ENCODE peak calls at places on chromosomes 6 and 20, in seven cellular contexts. E is mucosa of descending colon; G is HCT116; D is pancreas; A is activated naive CD8-positive, alpha-beta T cell treated with anti-CD3 and anti-CD28 coated beads, Interleukin-2, amount 10 ng/mL, durations not matched to agents 7 days and 5 days; X is activated CD8-positive, alpha-beta T cell treated with anti-CD3 and anti-CD28 coated beads, Interleukin-2, amount 10 ng/mL, durations not matched to agents 7 days and 5 days; U is activated T-cell treated with anti-CD3 and anti-CD28 coated beads, Interleukin-2, amount 50 U/mL, for 72 hours. K is an unnamed sample.

GRCh38 chr20:17883592-17884317 is 84.8 kb downstream of the SNX5 start:
- ATAC-seq in E (no peak), G (peak), D (no peak), A (no peak), X (no peak), U (no peak), K (no peak)

GRCh38 chr6:157879034-157879872 is 56.2 kb downstream of the SNX9 start:
- ATAC-seq in E (no peak), G (no peak), D (no peak), A (no peak), X (no peak), U (peak), K (peak)

GRCh38 chr6:13674533-13675190 is 37.0 kb downstream of the RANBP9 start:
- ATAC-seq in E (no peak), G (no peak), D (no peak), A (no peak), X (no peak), U (peak), K (peak)

GRCh38 chr20:36856691-36857635 is 19.0 kb upstream of the TLDC2 start:
- ATAC-seq in E (peak), G (no peak), D (no peak), A (peak), X (peak), U (peak), K (peak)

GRCh38 chr6:69791065-69791471 is 5.7 kb downstream of the LMBRD1 start:
- ATAC-seq in E (peak), G (no peak), D (peak), A (no peak), X (no peak), U (no peak), K (no peak)

GRCh38 chr6:112311950-112312547 is 35.1 kb upstream of the RFPL4B start:
- ATAC-seq in E (no peak), G (peak), D (peak), A (no peak), X (no peak), U (no peak), K (no peak)

GRCh38 chr6:158287047-158287446 is 25.2 kb upstream of the TULP4 start:
- ATAC-seq in E (peak), G (no peak), D (no peak), A (no peak), X (no peak), U (no peak), K (no peak)

GRCh38 chr6:148770408-148771211 is 23.8 kb downstream of the UST start:
- ATAC-seq in E (peak), G (no peak), D (peak), A (no peak), X (no peak), U (peak), K (peak)

GRCh38 chr6:161033667-161034066 is 42.1 kb downstream of the MAP3K4 start:
- ATAC-seq in E (no peak), G (no peak), D (no peak), A (no peak), X (no peak), U (no peak), K (no peak)

GRCh38 chr6:26324295-26324727 is 40.7 kb upstream of the BTN3A2 start:
- ATAC-seq in E (no peak), G (no peak), D (no peak), A (no peak), X (no peak), U (no peak), K (no peak)

GRCh38 chr6:112571886-112572285 is 224.8 kb downstream of the RFPL4B start:
- ATAC-seq in E (no peak), G (no peak), D (no peak), A (no peak), X (no peak), U (no peak), K (no peak)

GRCh38 chr20:34744340-34744739 is 40.2 kb downstream of the TP53INP2 start:
- ATAC-seq in E (no peak), G (no peak), D (no peak), A (no peak), X (no peak), U (no peak), K (no peak)

GRCh38 chr6:11350294-11350693 is 117.8 kb upstream of the NEDD9 start:
- ATAC-seq in E (peak), G (no peak), D (no peak), A (no peak), X (no peak), U (no peak), K (no peak)

GRCh38 chr20:38790210-38791053 is 15.1 kb upstream of the PPP1R16B start:
- ATAC-seq in E (no peak), G (peak), D (no peak), A (peak), X (peak), U (peak), K (no peak)

GRCh38 chr6:7106215-7106751 is 1.5 kb upstream of the RREB1 start:
- ATAC-seq in E (peak), G (peak), D (no peak), A (no peak), X (no peak), U (no peak), K (no peak)

GRCh38 chr20:58839474-58839874 is 11.2 kb downstream of the GNAS-AS1 start:
- ATAC-seq in E (no peak), G (peak), D (peak), A (no peak), X (peak), U (peak), K (peak)

GRCh38 chr20:63884506-63885263 is 10.2 kb upstream of the DNAJC5 start:
- ATAC-seq in E (no peak), G (no peak), D (peak), A (peak), X (no peak), U (peak), K (peak)

GRCh38 chr6:147194652-147195403 is 9.4 kb upstream of the STXBP5 start:
- ATAC-seq in E (peak), G (no peak), D (no peak), A (peak), X (peak), U (peak), K (peak)

GRCh38 chr6:111564482-111564945 is 41.2 kb downstream of the TRAF3IP2 start:
- ATAC-seq in E (peak), G (no peak), D (peak), A (no peak), X (peak), U (peak), K (peak)

GRCh38 chr20:36573798-36574277 is 441 bp downstream of the TGIF2 start:
- ATAC-seq in E (peak), G (peak), D (peak), A (peak), X (peak), U (no peak), K (no peak)

GRCh38 chr6:109178921-109179320 is 83.6 kb downstream of the CEP57L1 start:
- ATAC-seq in E (no peak), G (no peak), D (no peak), A (no peak), X (no peak), U (no peak), K (no peak)

GRCh38 chr20:49935746-49936152 is 448 bp upstream of the RNF114 start:
- ATAC-seq in E (no peak), G (peak), D (peak), A (no peak), X (peak), U (peak), K (peak)

GRCh38 chr6:144715344-144715743 is 430.2 kb downstream of the UTRN start:
- ATAC-seq in E (peak), G (no peak), D (no peak), A (no peak), X (no peak), U (peak), K (peak)

GRCh38 chr20:49657118-49657901 is 56.4 kb downstream of the B4GALT5 start:
- ATAC-seq in E (peak), G (no peak), D (peak), A (no peak), X (no peak), U (peak), K (peak)

GRCh38 chr20:58349586-58349985 is 39.4 kb upstream of the VAPB start:
- ATAC-seq in E (no peak), G (peak), D (no peak), A (no peak), X (no peak), U (no peak), K (peak)

GRCh38 chr6:38176797-38177751 is 357.5 kb downstream of the ZFAND3 start:
- ATAC-seq in E (peak), G (no peak), D (peak), A (no peak), X (no peak), U (no peak), K (no peak)

GRCh38 chr6:8392569-8392968 is 42.8 kb downstream of the SLC35B3 start:
- ATAC-seq in E (peak), G (no peak), D (no peak), A (peak), X (no peak), U (no peak), K (no peak)

GRCh38 chr6:170086639-170087420 is 204.0 kb downstream of the DLL1 start:
- ATAC-seq in E (no peak), G (no peak), D (no peak), A (no peak), X (no peak), U (no peak), K (no peak)

GRCh38 chr6:40791004-40791403 is 203.8 kb upstream of the LRFN2 start:
- ATAC-seq in E (peak), G (peak), D (no peak), A (no peak), X (no peak), U (no peak), K (no peak)

GRCh38 chr20:49573900-49574416 is 6.0 kb upstream of the PTGIS start:
- ATAC-seq in E (no peak), G (no peak), D (no peak), A (no peak), X (no peak), U (peak), K (no peak)

GRCh38 chr6:109695468-109695867 is 4.4 kb downstream of the FIG4 start:
- ATAC-seq in E (no peak), G (no peak), D (no peak), A (no peak), X (no peak), U (no peak), K (no peak)

GRCh38 chr6:112086744-112087135 is 542 bp downstream of the TUBE1 start:
- ATAC-seq in E (peak), G (peak), D (peak), A (peak), X (peak), U (peak), K (peak)

GRCh38 chr20:2729251-2729713 is 36.7 kb downstream of the EBF4 start:
- ATAC-seq in E (peak), G (no peak), D (no peak), A (peak), X (peak), U (peak), K (peak)

GRCh38 chr6:74431873-74432272 is 735.9 kb downstream of the CD109 start:
- ATAC-seq in E (no peak), G (no peak), D (no peak), A (no peak), X (no peak), U (no peak), K (no peak)

GRCh38 chr6:30154709-30155521 is 6.1 kb downstream of the TRIM10 start:
- ATAC-seq in E (peak), G (peak), D (peak), A (no peak), X (no peak), U (no peak), K (no peak)